ENCODE peak calls at places on chromosomes 4 and X, in four cellular contexts. O, C, F and K are unnamed samples.

GRCh38 chrX:90617710-90618325 is 696.1 kb downstream of the TGIF2LX start:
- DNase-seq in C (no peak), O (no peak), F (no peak), K (peak)

GRCh38 chr4:11418610-11419009 is 10.1 kb downstream of the HS3ST1 start:
- DNase-seq in F (no peak), O (no peak), C (no peak), K (no peak)

GRCh38 chrX:9873952-9874351 is 87.7 kb downstream of the SHROOM2 start:
- DNase-seq in O (no peak), F (no peak), C (no peak), K (peak)

GRCh38 chr4:23789765-23790164 is 100.1 kb downstream of the PPARGC1A start:
- DNase-seq in F (no peak), C (peak), O (no peak), K (no peak)

GRCh38 chr4:8507251-8507570 is 66.6 kb downstream of the TRMT44 start:
- DNase-seq in C (no peak), O (no peak), F (no peak), K (no peak)

GRCh38 chrX:49784747-49785280 is 44.3 kb upstream of the PAGE4 start:
- DNase-seq in C (no peak), F (no peak), O (no peak), K (no peak)

GRCh38 chr4:89077806-89078205 is 20.8 kb upstream of the FAM13A start:
- DNase-seq in F (no peak), C (no peak), O (no peak), K (no peak)

GRCh38 chr4:99853993-99854392 is 37.4 kb downstream of the DAPP1 start:
- DNase-seq in C (no peak), O (no peak), F (no peak), K (no peak)

GRCh38 chrX:6004529-6004928 is 224.1 kb downstream of the NLGN4X start:
- DNase-seq in O (no peak), F (no peak), C (no peak), K (no peak)

GRCh38 chrX:118941147-118941546 is 33.3 kb upstream of the LONRF3 start:
- DNase-seq in F (no peak), C (no peak), O (no peak), K (no peak)

GRCh38 chrX:103831803-103832544 is at the start of gene RAB9B:
- DNase-seq in F (peak), C (peak), O (peak), K (peak)

GRCh38 chr4:1512738-1513660 is 106.8 kb upstream of the NKX1-1 start:
- DNase-seq in F (no peak), C (peak), O (peak), K (peak)

GRCh38 chrX:23434356-23434884 is 99.8 kb downstream of the PTCHD1 start:
- DNase-seq in F (peak), C (peak), O (no peak), K (peak)

GRCh38 chr4:113051361-113051760 is 1.9 kb downstream of the ANK2 start:
- DNase-seq in F (no peak), O (no peak), C (no peak), K (no peak)

GRCh38 chr4:113052379-113052951 is 3.0 kb downstream of the ANK2 start:
- DNase-seq in F (no peak), O (no peak), C (no peak), K (no peak)

GRCh38 chr4:113050837-113051236 is 1.4 kb downstream of the ANK2 start:
- DNase-seq in O (no peak), F (no peak), C (no peak), K (no peak)

GRCh38 chr4:113049421-113050355 is at the start of gene ANK2:
- DNase-seq in O (no peak), C (peak), F (no peak), K (no peak)

GRCh38 chr4:113050361-113050760 is 908 bp downstream of the ANK2 start:
- DNase-seq in O (no peak), F (no peak), C (no peak), K (no peak)
- H3K4me3 ChIP-seq in O (no peak), F (no peak), C (no peak), K (no peak)

DNA sequence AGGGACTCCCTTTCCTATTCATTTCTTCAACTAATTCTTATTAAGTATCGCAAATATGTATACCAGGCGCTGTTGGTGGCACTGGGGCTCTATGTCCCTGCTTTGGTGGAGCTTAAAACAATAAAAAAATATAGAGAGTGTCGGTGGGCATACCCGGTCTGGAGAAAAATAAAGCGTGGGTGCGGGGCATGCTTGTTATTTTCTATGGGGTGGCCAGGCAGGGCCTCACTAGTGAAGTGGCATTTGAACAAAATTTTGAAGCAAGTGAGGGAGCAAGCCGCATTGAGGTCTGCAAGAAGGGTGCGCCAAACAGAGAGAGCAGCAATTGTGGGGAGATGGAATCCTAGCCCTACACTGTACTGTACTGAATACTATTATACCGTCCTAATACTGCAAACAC is 565 bp upstream of the IDS start:
- DNase-seq in O (no peak), F (peak), C (no peak), K (no peak)
- H3K4me3 ChIP-seq in O (no peak), F (no peak), C (no peak), K (no peak)

GRCh38 chr4:186724048-186724860 is 598 bp upstream of the FAT1 start:
- DNase-seq in O (peak), F (no peak), C (peak), K (peak)
- H3K4me3 ChIP-seq in O (peak), F (peak), C (peak), K (peak)

GRCh38 chr4:158172196-158172557 is 648 bp downstream of the GASK1B start:
- DNase-seq in F (no peak), C (no peak), O (no peak), K (no peak)

GRCh38 chr4:158172558-158173258 is at the start of gene GASK1B:
- DNase-seq in F (no peak), C (peak), O (no peak), K (peak)

GRCh38 chr4:158169931-158170690 is 2.7 kb downstream of the GASK1B start:
- DNase-seq in F (no peak), O (no peak), C (no peak), K (no peak)

GRCh38 chr4:158170691-158171455 is 2.0 kb downstream of the GASK1B start:
- DNase-seq in C (peak), F (peak), O (peak), K (peak)

DNA sequence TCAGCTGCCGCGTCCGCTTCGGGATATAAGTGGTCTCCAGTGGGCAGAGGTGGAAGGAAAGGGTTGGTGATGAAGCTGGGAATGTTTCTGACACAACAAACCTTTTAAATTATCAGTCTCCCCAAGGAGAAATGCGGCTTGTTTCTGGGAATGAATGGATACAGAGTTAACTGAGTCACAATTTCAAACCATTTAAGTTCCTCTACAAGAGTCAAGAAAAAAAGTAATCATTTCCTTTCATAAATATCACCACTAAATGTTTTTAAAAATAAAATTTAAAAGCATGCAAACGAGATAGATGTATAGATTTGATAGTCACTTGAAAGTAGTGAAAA is 1.4 kb downstream of the GASK1B start:
- DNase-seq in F (no peak), C (no peak), O (no peak), K (no peak)
- H3K4me3 ChIP-seq in F (no peak), C (peak), O (peak), K (no peak)

GRCh38 chr4:185019451-185020292 is 1.4 kb downstream of the HELT start:
- DNase-seq in O (no peak), F (no peak), C (no peak), K (no peak)

GRCh38 chr4:185020293-185020808 is 2.1 kb downstream of the HELT start:
- DNase-seq in C (no peak), F (peak), O (no peak), K (no peak)

GRCh38 chr4:185018834-185019450 is 652 bp downstream of the HELT start:
- DNase-seq in F (no peak), O (no peak), C (no peak), K (no peak)

GRCh38 chr4:185023471-185023870 is 5.2 kb downstream of the HELT start:
- DNase-seq in F (no peak), O (no peak), C (no peak), K (no peak)

GRCh38 chr4:185020863-185021761 is 2.8 kb downstream of the HELT start:
- DNase-seq in O (no peak), F (no peak), C (no peak), K (no peak)
- H3K4me3 ChIP-seq in O (no peak), F (no peak), C (no peak), K (no peak)

DNA sequence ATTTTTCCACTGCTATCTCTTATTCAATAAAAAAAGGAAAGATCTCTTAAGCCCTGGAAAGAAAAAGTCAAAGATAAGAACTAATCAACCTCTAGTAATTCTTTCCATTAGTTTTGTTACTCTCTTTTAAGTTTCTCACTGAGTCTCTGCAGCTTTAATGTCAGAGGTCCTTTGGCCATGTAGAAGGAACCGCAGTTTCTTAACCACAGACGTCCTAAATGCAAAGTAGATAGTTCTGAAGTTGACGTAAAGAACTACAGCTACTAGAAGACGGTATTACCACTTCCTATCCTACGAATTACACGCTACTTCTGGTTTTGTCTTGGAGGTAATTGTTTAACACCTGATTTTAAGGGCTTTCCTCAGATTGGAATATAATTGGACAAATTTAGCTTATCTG is 325.9 kb downstream of the ANKRD50 start:
- DNase-seq in F (no peak), C (no peak), O (no peak), K (no peak)
- H3K4me3 ChIP-seq in F (no peak), C (no peak), O (no peak), K (no peak)